ENCODE peak calls at places on chromosomes 2 and 18, in eight cellular contexts. E, Y, T, C, Z, F, K and B are unnamed samples.

GRCh38 chr2:53021285-53021684 is 746.3 kb upstream of the CHAC2 start:
- DNase-seq in E (no peak), T (no peak), Y (no peak), Z (no peak), K (no peak), F (peak), C (no peak), B (no peak)

GRCh38 chr2:207137922-207138321 is 27.8 kb downstream of the KLF7 start:
- DNase-seq in Z (no peak), F (no peak), E (no peak), T (no peak), K (no peak), C (no peak), Y (no peak), B (no peak)

GRCh38 chr2:38266382-38267051 is 110.6 kb downstream of the ATL2 start:
- DNase-seq in K (no peak), E (no peak), Y (no peak), F (no peak), C (no peak), Z (no peak), T (no peak), B (no peak)

GRCh38 chr2:111135910-111136297 is 15.2 kb downstream of the BCL2L11 start:
- DNase-seq in Z (peak), C (no peak), K (no peak), T (peak), Y (peak), E (no peak), F (peak), B (no peak)

GRCh38 chr18:48002933-48003365 is 72.5 kb upstream of the SMAD2 start:
- DNase-seq in T (peak), Z (no peak), C (no peak), F (peak), K (peak), E (no peak), Y (peak), B (no peak)

GRCh38 chr18:36786686-36787085 is 42.1 kb downstream of the TPGS2 start:
- DNase-seq in C (no peak), E (no peak), K (peak), F (peak), Y (peak), Z (peak), T (no peak), B (no peak)

GRCh38 chr2:170923799-170924198 is 5.3 kb upstream of the GORASP2 start:
- DNase-seq in C (no peak), K (no peak), Y (no peak), Z (no peak), F (no peak), T (no peak), E (no peak), B (no peak)

GRCh38 chr2:112001942-112002341 is 53.1 kb upstream of the TMEM87B start:
- DNase-seq in T (no peak), Z (no peak), K (no peak), F (no peak), E (no peak), C (no peak), Y (no peak), B (no peak)

GRCh38 chr2:134745023-134745422 is 26.2 kb upstream of the TMEM163 start:
- DNase-seq in T (no peak), C (no peak), K (no peak), Y (no peak), E (no peak), Z (no peak), F (no peak), B (no peak)

GRCh38 chr18:10560457-10561045 is 34.7 kb downstream of the NAPG start:
- DNase-seq in Z (peak), E (peak), T (peak), F (peak), C (peak), K (peak), Y (peak), B (peak)

GRCh38 chr2:231250146-231250545 is 51.7 kb downstream of the ARMC9 start:
- DNase-seq in T (no peak), Y (no peak), Z (no peak), C (no peak), E (no peak), F (no peak), K (no peak), B (no peak)

GRCh38 chr2:30237346-30238142 is 6.2 kb downstream of the LBH start:
- DNase-seq in Y (no peak), F (no peak), Z (no peak), K (no peak), E (peak), C (no peak), T (no peak), B (no peak)

GRCh38 chr2:88746929-88747490 is 55.5 kb downstream of the RPIA start:
- DNase-seq in C (no peak), E (no peak), T (no peak), K (no peak), Y (no peak), Z (no peak), F (no peak), B (no peak)

GRCh38 chr18:51107082-51107481 is 77.1 kb downstream of the SMAD4 start:
- DNase-seq in T (no peak), C (no peak), F (no peak), E (peak), K (peak), Y (no peak), Z (no peak), B (no peak)

GRCh38 chr2:165173215-165173614 is 30.6 kb downstream of the SCN3A start:
- DNase-seq in F (no peak), T (no peak), K (no peak), C (no peak), E (no peak), Z (no peak), Y (no peak), B (no peak)

GRCh38 chr2:26238301-26238958 is 6.0 kb downstream of the HADHA start:
- DNase-seq in Z (no peak), C (no peak), F (no peak), T (no peak), K (peak), Y (no peak), E (no peak), B (no peak)

GRCh38 chr2:45688479-45689298 is 37.2 kb downstream of the PRKCE start:
- DNase-seq in E (no peak), Y (no peak), K (no peak), Z (no peak), C (no peak), F (no peak), T (no peak), B (no peak)

GRCh38 chr2:156784034-156784433 is 347.9 kb downstream of the GPD2 start:
- DNase-seq in E (no peak), Z (no peak), Y (no peak), F (no peak), C (peak), K (no peak), T (no peak), B (no peak)

GRCh38 chr18:59084286-59084779 is 55.4 kb upstream of the SEC11C start:
- DNase-seq in T (peak), Y (peak), C (peak), F (peak), K (peak), E (peak), Z (peak), B (peak)

GRCh38 chr2:12803616-12804015 is 86.9 kb downstream of the TRIB2 start:
- DNase-seq in K (no peak), E (no peak), F (no peak), C (no peak), Y (no peak), Z (no peak), T (no peak), B (no peak)

GRCh38 chr2:58594762-58595161 is 353.6 kb upstream of the FANCL start:
- DNase-seq in Z (no peak), K (no peak), C (no peak), Y (no peak), F (no peak), E (no peak), T (no peak), B (no peak)

GRCh38 chr2:185219981-185220380 is 518.6 kb upstream of the FSIP2 start:
- DNase-seq in F (peak), C (no peak), Z (no peak), Y (no peak), T (no peak), E (no peak), K (no peak), B (no peak)

GRCh38 chr2:133718688-133719201 is 150.5 kb upstream of the NCKAP5 start:
- DNase-seq in C (no peak), Y (no peak), Z (no peak), K (no peak), E (no peak), F (peak), T (no peak), B (no peak)

GRCh38 chr18:56955490-56955889 is 191.4 kb upstream of the BOD1L2 start:
- DNase-seq in Y (no peak), Z (no peak), K (no peak), T (no peak), F (no peak), C (no peak), E (no peak), B (no peak)

GRCh38 chr2:69830045-69830905 is 815 bp downstream of the GMCL1 start:
- DNase-seq in C (peak), F (peak), T (peak), Y (peak), K (peak), E (peak), Z (peak), B (peak)

GRCh38 chr2:146388757-146389156 is 1456.1 kb upstream of the ACVR2A start:
- DNase-seq in Z (no peak), F (no peak), C (no peak), E (no peak), K (no peak), T (no peak), Y (no peak), B (no peak)

GRCh38 chr2:42125887-42126594 is 43.1 kb upstream of the EML4 start:
- DNase-seq in E (no peak), F (no peak), C (no peak), K (no peak), T (no peak), Y (no peak), Z (no peak), B (no peak)

GRCh38 chr2:207180741-207181140 is 15.0 kb upstream of the KLF7 start:
- DNase-seq in E (no peak), Y (no peak), Z (no peak), F (no peak), C (no peak), K (no peak), T (no peak), B (no peak)

GRCh38 chr18:48140738-48141137 is 210.3 kb upstream of the SMAD2 start:
- DNase-seq in F (no peak), Y (no peak), K (no peak), E (no peak), Z (no peak), T (no peak), C (no peak), B (no peak)

GRCh38 chr2:179107737-179108136 is 57.8 kb upstream of the CCDC141 start:
- DNase-seq in E (no peak), F (peak), C (no peak), Y (no peak), T (no peak), Z (no peak), K (no peak), B (no peak)

GRCh38 chr2:85999131-85999831 is 106.4 kb downstream of the POLR1A start:
- DNase-seq in C (no peak), T (no peak), K (no peak), F (peak), E (peak), Y (no peak), Z (no peak), B (no peak)

GRCh38 chr2:49044680-49045079 is 109.6 kb downstream of the FSHR start:
- DNase-seq in E (no peak), C (no peak), K (no peak), Y (no peak), Z (no peak), F (no peak), T (no peak), B (no peak)

GRCh38 chr2:2877427-2877826 is 500.2 kb downstream of the EIPR1 start:
- DNase-seq in F (no peak), C (no peak), E (no peak), K (no peak), T (no peak), Z (no peak), Y (no peak), B (no peak)

GRCh38 chr2:68371581-68371980 is 6.5 kb downstream of the PLEK start:
- DNase-seq in E (no peak), F (no peak), Z (no peak), C (no peak), Y (no peak), T (no peak), K (no peak), B (no peak)

GRCh38 chr2:43323810-43324588 is 97.6 kb upstream of the ZFP36L2 start:
- DNase-seq in C (no peak), T (no peak), Y (peak), F (no peak), E (no peak), Z (peak), K (no peak), B (no peak)

GRCh38 chr18:68181956-68182355 is 533.0 kb downstream of the TMX3 start:
- DNase-seq in C (no peak), Z (no peak), F (peak), E (no peak), T (no peak), Y (no peak), K (peak), B (no peak)

GRCh38 chr2:107002735-107003134 is 116.8 kb upstream of the ST6GAL2 start:
- DNase-seq in Y (no peak), T (no peak), K (no peak), E (no peak), C (no peak), F (peak), Z (no peak), B (no peak)

GRCh38 chr2:225032249-225032648 is 10.0 kb downstream of the DOCK10 start:
- DNase-seq in F (no peak), C (no peak), E (no peak), Y (no peak), K (no peak), Z (no peak), T (no peak), B (no peak)

GRCh38 chr18:79583984-79584401 is 95.6 kb upstream of the CTDP1 start:
- DNase-seq in E (no peak), K (no peak), C (no peak), Y (peak), T (no peak), F (no peak), Z (no peak), B (no peak)

GRCh38 chr2:68456198-68456597 is 10.9 kb downstream of the FBXO48 start:
- DNase-seq in F (no peak), E (no peak), K (no peak), C (no peak), Y (no peak), Z (no peak), T (no peak), B (no peak)

DNA sequence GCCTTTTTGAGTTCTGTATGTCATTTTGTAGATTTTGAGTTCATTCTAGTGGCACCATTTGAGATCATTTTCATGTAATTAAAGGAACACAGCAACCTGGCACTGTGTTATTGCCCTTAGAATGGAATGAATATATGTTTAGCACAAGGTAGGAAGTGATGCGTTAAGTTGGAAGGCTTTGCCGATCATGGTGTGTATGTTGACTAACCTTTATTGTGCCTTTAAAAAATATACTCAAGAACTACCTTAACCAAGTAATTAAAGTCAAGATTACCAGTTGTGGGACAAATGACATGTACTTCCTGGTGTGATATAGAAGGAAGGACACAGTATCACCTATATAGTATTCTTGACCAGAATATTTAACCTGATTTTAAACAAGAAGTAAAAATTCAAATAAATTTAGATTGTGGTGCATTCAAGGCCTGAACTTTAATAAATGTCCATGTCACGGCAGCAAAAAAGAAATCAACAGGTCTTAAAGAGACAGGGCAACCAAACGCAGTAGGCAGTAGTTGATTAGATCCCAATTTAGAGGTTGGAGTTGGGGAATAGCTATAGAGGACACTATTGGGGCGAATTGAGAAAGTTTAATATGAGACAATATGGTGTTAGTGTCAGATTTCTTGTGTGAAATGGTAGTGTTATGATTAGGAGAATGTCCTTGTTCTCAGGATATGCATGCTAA is 68.6 kb downstream of the MSH2 start:
- DNase-seq in C (no peak), F (no peak), E (no peak), T (no peak), Y (no peak), Z (no peak), K (no peak), B (no peak)
- TF ChIP-seq CTCF in C (no peak), F (no peak), E (no peak), T (no peak), Y (no peak), Z (no peak), K (no peak), B (no peak)

DNA sequence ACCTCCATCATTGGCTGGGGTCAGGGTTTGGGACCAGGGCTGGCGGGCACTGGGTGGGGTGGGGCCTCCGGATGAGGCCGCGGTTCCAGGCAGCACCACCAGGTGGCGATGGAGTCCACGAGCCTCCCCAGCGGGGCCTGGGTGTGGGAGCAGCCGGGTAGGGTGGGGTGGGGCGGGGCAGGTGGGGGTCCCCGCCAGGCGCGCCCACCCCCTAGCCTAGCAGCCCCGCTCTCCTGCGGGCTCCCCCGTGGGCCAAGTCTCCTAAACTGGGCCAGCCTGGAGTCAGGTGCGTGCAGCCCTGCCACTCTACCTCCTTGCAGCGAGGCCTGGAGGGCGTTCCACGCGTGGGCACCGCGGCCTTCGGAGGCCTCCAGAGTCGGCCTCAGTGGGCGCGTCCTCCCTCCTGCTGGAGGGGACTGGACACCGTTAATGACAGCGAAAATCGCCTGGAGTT is 187.5 kb downstream of the TWIST2 start:
- DNase-seq in Y (peak), F (no peak), T (peak), E (peak), Z (no peak), C (peak), K (peak), B (peak)
- TF ChIP-seq CTCF in Y (peak), F (peak), T (peak), E (peak), Z (peak), C (peak), K (peak), B (peak)

GRCh38 chr2:22991844-22992243 is 393.1 kb upstream of the KLHL29 start:
- DNase-seq in F (no peak), Y (no peak), T (no peak), C (no peak), Z (no peak), K (no peak), E (no peak), B (no peak)
- TF ChIP-seq CTCF in F (no peak), Y (peak), T (no peak), C (no peak), Z (no peak), K (no peak), E (no peak), B (no peak)

GRCh38 chr2:10934979-10935350 is 23.2 kb downstream of the KCNF1 start:
- DNase-seq in F (no peak), Y (no peak), T (no peak), E (no peak), Z (no peak), K (no peak), C (no peak), B (no peak)

GRCh38 chr2:10933700-10934225 is 22.0 kb downstream of the KCNF1 start:
- DNase-seq in Z (no peak), C (no peak), T (no peak), K (no peak), E (no peak), F (no peak), Y (no peak), B (no peak)

GRCh38 chr2:10934308-10934978 is 22.7 kb downstream of the KCNF1 start:
- DNase-seq in E (no peak), K (no peak), C (no peak), Y (no peak), T (no peak), Z (no peak), F (no peak), B (no peak)

GRCh38 chr2:10935366-10935918 is 23.7 kb downstream of the KCNF1 start:
- DNase-seq in C (no peak), T (no peak), K (no peak), E (no peak), Y (no peak), F (no peak), Z (no peak), B (no peak)

DNA sequence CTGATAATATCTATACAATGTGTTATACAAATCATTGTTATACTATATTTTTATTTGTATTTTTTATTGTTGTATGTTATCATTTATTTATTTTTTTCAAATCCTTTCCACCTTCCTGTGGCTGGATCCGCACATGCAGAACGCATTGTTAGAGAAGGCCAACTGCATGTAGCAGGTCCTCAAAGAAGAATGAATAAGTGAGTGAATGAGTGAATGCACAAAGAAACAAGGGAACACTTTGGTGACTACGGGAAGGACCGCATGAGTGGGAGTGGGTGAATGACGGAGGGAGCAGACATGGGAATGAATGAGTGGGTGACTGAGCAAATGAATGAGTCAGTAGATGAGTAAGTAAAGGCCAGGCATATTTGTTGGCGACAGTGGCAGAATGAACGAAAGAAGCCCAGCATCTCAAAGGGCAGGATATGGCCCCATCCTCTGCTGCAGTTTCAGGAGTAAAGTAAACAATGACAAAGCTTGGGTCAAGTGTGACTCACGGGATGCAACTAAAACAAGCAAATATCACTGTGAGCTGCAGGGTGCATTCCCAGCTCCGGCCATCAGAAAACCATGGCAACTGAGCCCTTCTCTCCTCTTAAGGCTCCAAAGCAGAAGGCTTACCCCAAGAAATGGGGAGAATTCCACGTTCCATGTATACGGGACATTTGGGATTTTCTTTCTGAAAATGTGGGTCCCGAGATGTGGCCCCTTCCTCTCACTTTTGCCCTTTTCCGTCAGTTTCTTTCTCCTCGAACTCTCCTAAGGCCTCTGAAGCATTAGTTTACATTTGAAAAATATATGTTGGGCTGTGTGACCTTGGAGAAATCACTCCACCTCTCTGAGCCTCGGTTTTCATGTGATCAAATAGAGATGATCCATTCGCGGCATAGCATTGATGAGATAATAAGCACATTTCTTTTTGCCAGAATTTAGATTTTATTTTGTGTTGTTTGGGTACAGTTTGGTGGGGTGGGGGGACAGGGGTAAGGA is 24.5 kb downstream of the KCNF1 start:
- DNase-seq in E (no peak), K (peak), F (peak), Z (no peak), C (no peak), Y (no peak), T (peak), B (no peak)
- TF ChIP-seq CTCF in E (no peak), K (peak), F (peak), Z (no peak), C (no peak), Y (no peak), T (no peak), B (no peak)

GRCh38 chr2:122168799-122169198 is 413.3 kb downstream of the TSN start:
- DNase-seq in F (no peak), K (no peak), Z (no peak), E (no peak), C (no peak), T (peak), Y (no peak), B (no peak)
- TF ChIP-seq CTCF in F (peak), K (no peak), Z (no peak), E (no peak), C (no peak), T (no peak), Y (no peak), B (no peak)

GRCh38 chr2:47088371-47089082 is 66.6 kb downstream of the STPG4 start:
- DNase-seq in F (peak), Z (no peak), C (no peak), K (peak), Y (no peak), T (no peak), E (no peak), B (no peak)
- TF ChIP-seq CTCF in F (peak), Z (no peak), C (no peak), K (peak), Y (no peak), T (no peak), E (no peak), B (no peak)